ENCODE peak calls at places on chromosomes 1 and 21, in five cellular contexts. T is LNCaP clone FGC, Z is foreskin keratinocyte, R is neural progenitor cell, U is epithelial cell of prostate. H is an unnamed sample.

GRCh38 chr1:240070188-240070587 is 21.5 kb upstream of the FMN2 start:
- DNase-seq in T (no peak), Z (no peak), R (no peak), U (no peak), H (no peak)

GRCh38 chr1:209080170-209080781 is 503.2 kb upstream of the CAMK1G start:
- DNase-seq in T (no peak), Z (peak), R (no peak), U (no peak), H (no peak)

GRCh38 chr1:31765041-31765467 is 914 bp upstream of the ADGRB2 start:
- DNase-seq in T (no peak), Z (no peak), R (peak), U (no peak), H (no peak)

GRCh38 chr21:26070121-26070520 is 100.4 kb downstream of the APP start:
- DNase-seq in T (no peak), Z (no peak), R (no peak), U (no peak), H (no peak)

GRCh38 chr1:153921803-153922075 is 1.0 kb downstream of the GATAD2B start:
- DNase-seq in T (no peak), Z (no peak), R (no peak), U (no peak), H (no peak)

GRCh38 chr1:186682721-186683120 is 2.5 kb upstream of the PTGS2 start:
- DNase-seq in T (peak), Z (no peak), R (no peak), U (no peak), H (no peak)

GRCh38 chr21:23471877-23472276 is 2135.4 kb downstream of the MRPL39 start:
- DNase-seq in T (no peak), Z (no peak), R (no peak), U (no peak), H (no peak)

GRCh38 chr1:183544598-183545297 is 45.5 kb downstream of the NCF2 start:
- DNase-seq in T (no peak), Z (no peak), R (peak), U (no peak), H (no peak)

GRCh38 chr1:4021153-4021894 is 121.3 kb upstream of the C1orf174 start:
- DNase-seq in T (no peak), Z (no peak), R (no peak), U (no peak), H (no peak)

GRCh38 chr1:248622491-248623106 is 12.3 kb downstream of the OR2T11 start:
- DNase-seq in T (peak), Z (no peak), R (no peak), U (no peak), H (peak)

GRCh38 chr1:70440642-70441391 is 29.7 kb downstream of the CTH start:
- DNase-seq in T (no peak), Z (no peak), R (no peak), U (no peak), H (no peak)

GRCh38 chr1:108512239-108513071 is 47.4 kb upstream of the EEIG2 start:
- DNase-seq in T (no peak), Z (no peak), R (peak), U (no peak), H (no peak)

GRCh38 chr1:59163268-59164092 is 133.4 kb upstream of the FGGY start:
- DNase-seq in T (no peak), Z (no peak), R (no peak), U (peak), H (no peak)

GRCh38 chr1:223087231-223087990 is 55.6 kb downstream of the TLR5 start:
- DNase-seq in T (no peak), Z (no peak), R (no peak), U (no peak), H (no peak)

GRCh38 chr1:107683198-107683657 is 281.8 kb downstream of the VAV3 start:
- DNase-seq in T (peak), Z (no peak), R (no peak), U (peak), H (no peak)

GRCh38 chr21:32732544-32732943 is 4.7 kb upstream of the SYNJ1 start:
- DNase-seq in T (no peak), Z (no peak), R (no peak), U (no peak), H (no peak)

GRCh38 chr1:204495078-204495753 is 611 bp upstream of the PIK3C2B start:
- DNase-seq in T (no peak), Z (peak), R (no peak), U (no peak), H (no peak)

H was measured in GM12891.